ENCODE peak calls at places on chromosomes 13 and 19, in six cellular contexts. U is HS-27A, G is HuH-7, V is left lung, D is tibial nerve, J is Calu3. N is an unnamed sample.

GRCh38 chr19:1269478-1270167 is 491 bp downstream of the CIRBP start:
- DNase-seq in J (peak), G (no peak), D (peak), V (peak), U (peak), N (peak)

GRCh38 chr13:19958119-19959111 is at the start of gene ZMYM2:
- DNase-seq in G (peak), V (peak), D (peak), J (peak), U (peak), N (peak)

GRCh38 chr13:29190298-29190697 is 370.2 kb downstream of the MTUS2 start:
- DNase-seq in J (no peak), U (no peak), G (no peak), V (no peak), D (no peak), N (no peak)

GRCh38 chr19:6530385-6531162 is at the start of gene TNFSF9:
- DNase-seq in J (peak), V (peak), G (peak), D (peak), U (no peak), N (peak)

GRCh38 chr19:41882568-41883462 is at the start of gene ARHGEF1:
- DNase-seq in G (peak), V (peak), D (no peak), J (peak), U (no peak), N (no peak)

GRCh38 chr19:45485301-45486077 is 11.4 kb downstream of the RTN2 start:
- DNase-seq in G (peak), V (peak), U (peak), D (peak), J (peak), N (peak)

GRCh38 chr13:40336228-40337221 is 329.9 kb downstream of the FOXO1 start:
- DNase-seq in U (no peak), G (no peak), J (peak), D (no peak), V (no peak), N (peak)

GRCh38 chr13:30257433-30258099 is 49.8 kb downstream of the KATNAL1 start:
- DNase-seq in J (no peak), U (no peak), D (no peak), G (no peak), V (no peak), N (no peak)

GRCh38 chr19:10543420-10544241 is at the start of gene ATG4D:
- DNase-seq in D (peak), V (peak), G (peak), J (peak), U (no peak), N (peak)

GRCh38 chr19:8887364-8887763 is 55.2 kb downstream of the MBD3L1 start:
- DNase-seq in D (no peak), J (no peak), G (no peak), U (no peak), V (no peak), N (no peak)

GRCh38 chr13:40875583-40875982 is 86.2 kb downstream of the SLC25A15 start:
- DNase-seq in U (no peak), V (no peak), D (no peak), J (no peak), G (no peak), N (no peak)

GRCh38 chr19:18265611-18265981 is 8.7 kb downstream of the IQCN start:
- DNase-seq in D (no peak), V (no peak), G (no peak), U (no peak), J (no peak), N (no peak)

GRCh38 chr19:45968626-45969025 is 5.0 kb downstream of the NOVA2 start:
- DNase-seq in J (no peak), U (no peak), D (no peak), G (no peak), V (no peak), N (no peak)

GRCh38 chr19:2661615-2662014 is 40.9 kb downstream of the GNG7 start:
- DNase-seq in V (no peak), G (no peak), J (no peak), D (no peak), U (no peak), N (no peak)

GRCh38 chr19:9792191-9793050 is 23.9 kb upstream of the ZNF846 start:
- DNase-seq in U (peak), J (peak), D (peak), V (peak), G (peak), N (peak)

GRCh38 chr13:32323912-32324311 is 8.6 kb downstream of the BRCA2 start:
- DNase-seq in U (no peak), G (no peak), J (no peak), V (no peak), D (no peak), N (no peak)

GRCh38 chr13:57874530-57874929 is 243.0 kb downstream of the PCDH17 start:
- DNase-seq in D (no peak), U (no peak), J (no peak), V (no peak), G (no peak), N (no peak)

GRCh38 chr19:2976609-2977000 is 759 bp upstream of the TLE6 start:
- DNase-seq in D (no peak), J (no peak), G (no peak), V (no peak), U (no peak), N (no peak)

GRCh38 chr19:19474950-19475781 is 40.2 kb downstream of the TSSK6 start:
- DNase-seq in U (no peak), G (no peak), V (no peak), J (no peak), D (no peak), N (no peak)

GRCh38 chr13:98461525-98462240 is 115.2 kb downstream of the STK24 start:
- DNase-seq in V (peak), J (no peak), U (no peak), G (no peak), D (no peak), N (no peak)

GRCh38 chr13:112174476-112175110 is 107.6 kb downstream of the SOX1 start:
- DNase-seq in G (no peak), V (no peak), D (no peak), U (no peak), J (no peak), N (no peak)

GRCh38 chr13:106917673-106918652 is 350.0 kb upstream of the ARGLU1 start:
- DNase-seq in D (peak), G (peak), V (peak), J (peak), U (peak), N (peak)

GRCh38 chr19:4372630-4373367 is 27.5 kb downstream of the SH3GL1 start:
- DNase-seq in U (no peak), D (no peak), V (no peak), J (no peak), G (no peak), N (no peak)

GRCh38 chr13:112587359-112587766 is 590 bp downstream of the TUBGCP3 start:
- DNase-seq in V (peak), J (peak), U (peak), G (peak), D (peak), N (peak)

GRCh38 chr13:39415403-39415802 is 187.6 kb downstream of the LHFPL6 start:
- DNase-seq in G (no peak), J (peak), D (no peak), U (no peak), V (no peak), N (peak)

N was measured in A549.